ENCODE peak calls at places on chromosomes 12 and 14, in eight cellular contexts. Q is effector memory CD4-positive, alpha-beta T cell; F is CD4-positive, alpha-beta memory T cell; U is kidney epithelial cell; P is neuronal stem cell; H is heart left ventricle; O is mammary epithelial cell; N is foreskin fibroblast. D is an unnamed sample.

GRCh38 chr12:67921286-67921685 is 68.0 kb upstream of the IFNG-AS1 start:
- DNase-seq in U (no peak), P (no peak), H (no peak), Q (no peak), O (peak; percentile 63), N (peak; percentile 64), F (no peak), D (no peak)

GRCh38 chr12:76697849-76698248 is 66.1 kb upstream of the ZDHHC17 start:
- DNase-seq in F (no peak), Q (no peak), N (no peak), P (no peak), O (no peak), H (no peak), U (no peak), D (no peak)

GRCh38 chr12:128543493-128543892 is 276.5 kb downstream of the TMEM132C start:
- DNase-seq in O (no peak), P (no peak), Q (no peak), F (no peak), N (no peak), U (no peak), H (no peak), D (no peak)

GRCh38 chr12:11686135-11686534 is 36.7 kb downstream of the ETV6 start:
- DNase-seq in N (no peak), F (no peak), U (no peak), P (no peak), Q (no peak), O (no peak), H (no peak), D (no peak)

GRCh38 chr12:19811922-19812321 is 372.6 kb downstream of the AEBP2 start:
- DNase-seq in U (no peak), O (no peak), F (no peak), H (no peak), P (no peak), Q (no peak), N (no peak), D (no peak)

GRCh38 chr12:25433581-25434325 is 119.3 kb downstream of the LMNTD1 start:
- DNase-seq in O (peak; percentile 56), Q (no peak), N (peak; percentile 50), P (no peak), U (no peak), H (no peak), F (no peak), D (no peak)

GRCh38 chr12:33944703-33945437 is 77.4 kb upstream of the ALG10 start:
- DNase-seq in P (no peak), Q (no peak), H (no peak), U (no peak), N (no peak), O (no peak), F (no peak), D (no peak)

GRCh38 chr14:104735830-104736642 is 12.0 kb downstream of the ADSS1 start:
- DNase-seq in N (peak; percentile 95), U (no peak), O (peak; percentile 30), Q (no peak), F (no peak), P (no peak), H (peak; percentile 86), D (no peak)

GRCh38 chr12:269216-269615 is 6.6 kb upstream of the SLC6A13 start:
- DNase-seq in Q (no peak), O (no peak), H (no peak), F (no peak), P (no peak), N (peak; percentile 36), U (no peak), D (no peak)

GRCh38 chr12:226401-226800 is 12.4 kb upstream of the SLC6A12 start:
- DNase-seq in O (no peak), U (no peak), N (no peak), F (no peak), H (no peak), Q (no peak), P (no peak), D (no peak)

GRCh38 chr14:24246765-24247212 is 4.4 kb upstream of the TINF2 start:
- DNase-seq in H (no peak), N (peak; percentile 28), Q (no peak), U (no peak), O (no peak), P (no peak), F (no peak), D (no peak)

GRCh38 chr12:28191690-28192089 is 1.4 kb downstream of the CCDC91 start:
- DNase-seq in O (peak; percentile 53), F (peak; percentile 77), N (no peak), U (no peak), H (no peak), P (no peak), Q (peak; percentile 30), D (peak; percentile 16)

GRCh38 chr12:121893901-121894540 is 5.4 kb downstream of the PSMD9 start:
- DNase-seq in F (no peak), H (no peak), P (no peak), O (peak; percentile 81), U (no peak), N (peak; percentile 85), Q (no peak), D (peak; percentile 65)

GRCh38 chr12:32331133-32331532 is 68.2 kb upstream of the FGD4 start:
- DNase-seq in Q (no peak), P (no peak), O (peak; percentile 2), N (peak; percentile 21), U (no peak), F (no peak), H (no peak), D (no peak)

GRCh38 chr12:45259732-45260480 is 44.0 kb downstream of the ANO6 start:
- DNase-seq in F (no peak), O (peak; percentile 44), U (no peak), Q (no peak), P (no peak), H (no peak), N (peak; percentile 82), D (peak; percentile 77)

GRCh38 chr12:111467862-111468245 is 62.1 kb downstream of the SH2B3 start:
- DNase-seq in Q (no peak), O (no peak), U (no peak), P (no peak), F (no peak), N (peak; percentile 76), H (no peak), D (no peak)

GRCh38 chr14:30295980-30296379 is 263.0 kb upstream of the G2E3 start:
- DNase-seq in N (no peak), H (no peak), Q (no peak), O (peak; percentile 44), P (no peak), F (no peak), U (no peak), D (no peak)

GRCh38 chr14:98187302-98187701 is 1084.7 kb downstream of the BCL11B start:
- DNase-seq in F (no peak), H (no peak), U (no peak), N (no peak), P (no peak), O (no peak), Q (no peak), D (peak; percentile 89)

GRCh38 chr14:99918781-99919180 is 125.6 kb downstream of the EML1 start:
- DNase-seq in F (no peak), P (no peak), O (no peak), Q (no peak), N (no peak), U (no peak), H (no peak), D (no peak)

GRCh38 chr14:103528158-103528511 is 861 bp upstream of the TRMT61A start:
- DNase-seq in O (no peak), N (peak; percentile 71), P (no peak), F (no peak), U (no peak), Q (no peak), H (no peak), D (no peak)

GRCh38 chr14:103526914-103527248 is 2.1 kb upstream of the TRMT61A start:
- DNase-seq in P (no peak), H (no peak), Q (no peak), O (no peak), U (no peak), N (no peak), F (no peak), D (no peak)

GRCh38 chr14:103528512-103529382 is at the start of gene TRMT61A:
- DNase-seq in N (peak; percentile 96), F (peak; percentile 74), O (peak; percentile 73), P (peak; percentile 75), H (peak; percentile 91), Q (peak; percentile 71), U (no peak), D (peak; percentile 58)

GRCh38 chr14:103526247-103526913 is 2.6 kb upstream of the TRMT61A start:
- DNase-seq in O (no peak), U (no peak), Q (no peak), P (no peak), H (no peak), F (no peak), N (no peak), D (no peak)

GRCh38 chr14:103527408-103528157 is 1.4 kb upstream of the TRMT61A start:
- DNase-seq in Q (no peak), P (no peak), O (peak; percentile 24), H (no peak), U (no peak), F (no peak), N (peak; percentile 44), D (no peak)
- H3K4me3 ChIP-seq in Q (no peak overlapping the region), P (no peak overlapping the region), O (no peak overlapping the region), H (no peak overlapping the region), U (no peak overlapping the region), F (no peak overlapping the region), N (peak overlapping the region; percentile 92), D (no peak overlapping the region)

GRCh38 chr14:103273847-103274615 is 60.0 kb upstream of the EIF5 start:
- DNase-seq in Q (no peak), F (no peak), U (no peak), N (no peak), P (no peak), H (no peak), O (no peak), D (no peak)
- H3K4me3 ChIP-seq in Q (no peak overlapping the region), F (no peak overlapping the region), U (no peak overlapping the region), N (no peak overlapping the region), P (peak overlapping the region; percentile 25), H (peak overlapping the region; percentile 14), O (no peak overlapping the region), D (no peak overlapping the region)

GRCh38 chr14:74514471-74514932 is 20.9 kb downstream of the ISCA2 start:
- DNase-seq in P (no peak), F (no peak), Q (no peak), N (no peak), U (peak; percentile 47), O (peak; percentile 98), H (no peak), D (peak; percentile 39)
- H3K4me3 ChIP-seq in P (no peak overlapping the region), F (no peak overlapping the region), Q (no peak overlapping the region), N (no peak overlapping the region), U (no peak overlapping the region), O (no peak overlapping the region), H (no peak overlapping the region), D (peak overlapping the region; percentile 25)

GRCh38 chr12:124514996-124515932 is 52.1 kb downstream of the NCOR2 start:
- DNase-seq in N (no peak), P (no peak), O (no peak), F (no peak), Q (no peak), H (no peak), U (no peak), D (no peak)

GRCh38 chr12:124518051-124518932 is 49.1 kb downstream of the NCOR2 start:
- DNase-seq in H (peak; percentile 97), F (no peak), U (peak; percentile 96), N (peak; percentile 99), P (peak; percentile 75), Q (no peak), O (peak; percentile 97), D (no peak)

GRCh38 chr12:124516850-124517249 is 50.6 kb downstream of the NCOR2 start:
- DNase-seq in O (no peak), U (no peak), F (no peak), Q (no peak), N (no peak), H (no peak), P (no peak), D (no peak)

GRCh38 chr12:124515981-124516380 is 51.4 kb downstream of the NCOR2 start:
- DNase-seq in U (no peak), O (no peak), P (no peak), N (no peak), Q (no peak), H (no peak), F (no peak), D (no peak)

GRCh38 chr12:124517260-124518050 is 50.0 kb downstream of the NCOR2 start:
- DNase-seq in O (peak; percentile 81), H (peak; percentile 81), F (no peak), U (no peak), P (no peak), N (peak; percentile 59), Q (no peak), D (no peak)
- H3K4me3 ChIP-seq in O (peak overlapping the region; percentile 72), H (peak overlapping the region; percentile 35), F (no peak overlapping the region), U (peak overlapping the region; percentile 65), P (no peak overlapping the region), N (peak overlapping the region; percentile 61), Q (no peak overlapping the region), D (no peak overlapping the region)